ENCODE peak calls at places on chromosomes 1 and 21, in six cellular contexts. C is SK-MEL-5; Q is activated CD4-positive, alpha-beta T cell treated with anti-CD3 and anti-CD28 coated beads for 48 hours; K is RWPE2; Y is HEK293T; O is GM20000. E is an unnamed sample.

GRCh38 chr1:83011270-83011669 is 987.7 kb downstream of the TTLL7 start:
- DNase-seq in O (no peak), C (no peak), Q (no peak), Y (no peak), K (no peak), E (no peak)

GRCh38 chr1:226921504-226921903 is 18.6 kb upstream of the COQ8A start:
- DNase-seq in O (no peak), C (no peak), K (no peak), Q (no peak), Y (no peak), E (no peak)

GRCh38 chr1:87393437-87394085 is 64.9 kb downstream of the LMO4 start:
- DNase-seq in O (no peak), Y (no peak), Q (no peak), C (no peak), K (no peak), E (no peak)

GRCh38 chr1:186633101-186633500 is 47.1 kb downstream of the PTGS2 start:
- DNase-seq in Y (no peak), C (no peak), K (no peak), O (no peak), Q (no peak), E (no peak)

GRCh38 chr1:115246526-115246925 is 91.5 kb downstream of the NGF start:
- DNase-seq in K (no peak), C (no peak), Y (no peak), O (no peak), Q (no peak), E (no peak)

GRCh38 chr1:204927673-204928641 is 57.3 kb downstream of the NFASC start:
- DNase-seq in C (no peak), O (no peak), Q (no peak), K (no peak), Y (no peak), E (no peak)

GRCh38 chr1:156705321-156705917 is at the start of gene CRABP2:
- DNase-seq in C (no peak), Q (peak), Y (peak), O (peak), K (no peak), E (no peak)

GRCh38 chr1:151995774-151996173 is 2.1 kb upstream of the S100A10 start:
- DNase-seq in C (no peak), Q (no peak), Y (no peak), K (no peak), O (no peak), E (peak)

GRCh38 chr1:42056460-42056859 is 96.8 kb upstream of the GUCA2B start:
- DNase-seq in O (no peak), K (no peak), Y (no peak), Q (no peak), C (no peak), E (no peak)

GRCh38 chr1:167880570-167880969 is 33.4 kb downstream of the ADCY10 start:
- DNase-seq in Q (no peak), O (no peak), C (no peak), Y (no peak), K (no peak), E (peak)

GRCh38 chr1:228365321-228366061 is 41.1 kb downstream of the TRIM11 start:
- DNase-seq in Y (no peak), K (no peak), O (no peak), C (no peak), Q (no peak), E (no peak)

GRCh38 chr1:12496154-12496961 is 121.7 kb downstream of the DHRS3 start:
- DNase-seq in C (no peak), O (no peak), K (no peak), Q (no peak), Y (no peak), E (peak)

GRCh38 chr1:53175302-53175913 is 21.2 kb upstream of the CPT2 start:
- DNase-seq in Q (no peak), K (no peak), C (no peak), Y (no peak), O (no peak), E (no peak)

GRCh38 chr1:229334269-229334668 is 8.6 kb downstream of the CCSAP start:
- DNase-seq in C (no peak), Q (no peak), O (no peak), Y (no peak), K (no peak), E (no peak)

GRCh38 chr1:53473463-53473862 is 14.3 kb downstream of the DMRTB1 start:
- DNase-seq in K (no peak), Y (no peak), O (no peak), C (no peak), Q (no peak), E (no peak)

GRCh38 chr1:209368864-209369598 is 214.5 kb upstream of the CAMK1G start:
- DNase-seq in Q (no peak), O (no peak), K (peak), Y (no peak), C (no peak), E (no peak)

GRCh38 chr1:159428536-159428935 is 3.5 kb upstream of the OR10J4 start:
- DNase-seq in Q (no peak), K (no peak), O (no peak), Y (no peak), C (no peak), E (no peak)

GRCh38 chr1:89633745-89634625 is 1.1 kb downstream of the LRRC8C start:
- DNase-seq in Q (peak), C (no peak), K (no peak), Y (peak), O (peak), E (peak)

GRCh38 chr1:207817778-207818751 is 66.2 kb downstream of the CD46 start:
- DNase-seq in O (no peak), K (no peak), Y (no peak), C (no peak), Q (no peak), E (no peak)

GRCh38 chr21:41600961-41601572 is 93.1 kb upstream of the TMPRSS2 start:
- DNase-seq in K (peak), Y (no peak), Q (no peak), O (no peak), C (no peak), E (no peak)

GRCh38 chr1:22851517-22851916 is 121.1 kb downstream of the LACTBL1 start:
- DNase-seq in K (no peak), Y (no peak), C (no peak), Q (no peak), O (no peak), E (no peak)

GRCh38 chr1:70499695-70500094 is 88.6 kb downstream of the CTH start:
- DNase-seq in K (no peak), C (no peak), O (no peak), Y (no peak), Q (no peak), E (no peak)

GRCh38 chr1:36835017-36835695 is 199.2 kb downstream of the GRIK3 start:
- DNase-seq in Q (no peak), C (no peak), K (no peak), Y (no peak), O (no peak), E (no peak)

GRCh38 chr1:167090289-167090942 is at the start of gene GPA33:
- DNase-seq in Q (no peak), Y (no peak), C (no peak), O (peak), K (no peak), E (no peak)

GRCh38 chr1:151975311-151976014 is 18.2 kb downstream of the S100A10 start:
- DNase-seq in O (no peak), Y (no peak), Q (no peak), K (no peak), C (no peak), E (no peak)

E was measured in erythroblast.